ENCODE peak calls at places on chromosomes 5 and 9, in five cellular contexts. One of them, this sample, is unnamed.

GRCh38 chr9:14107495-14107894 is 206.4 kb downstream of the NFIB start:
- DNase-seq in spleen: no peak
- DNase-seq in transverse colon: no peak
- DNase-seq in prostate gland: no peak
- DNase-seq in stomach: no peak
- DNase-seq in this sample: no peak

GRCh38 chr9:89686134-89686533 is 81.3 kb downstream of the GADD45G start:
- DNase-seq in stomach: no peak
- DNase-seq in transverse colon: no peak
- DNase-seq in spleen: no peak
- DNase-seq in prostate gland: peak; percentile 57
- DNase-seq in this sample: no peak

GRCh38 chr9:96022445-96023031 is 147.0 kb downstream of the ERCC6L2 start:
- DNase-seq in transverse colon: peak; percentile 36
- DNase-seq in stomach: no peak
- DNase-seq in spleen: peak; percentile 82
- DNase-seq in prostate gland: no peak
- DNase-seq in this sample: no peak

GRCh38 chr9:105290401-105290800 is 46.0 kb downstream of the SLC44A1 start:
- DNase-seq in prostate gland: peak; percentile 40
- DNase-seq in spleen: no peak
- DNase-seq in stomach: no peak
- DNase-seq in transverse colon: no peak
- DNase-seq in this sample: peak; percentile 57

GRCh38 chr5:90542827-90543519 is 13.6 kb upstream of the LYSMD3 start:
- DNase-seq in transverse colon: no peak
- DNase-seq in prostate gland: no peak
- DNase-seq in stomach: no peak
- DNase-seq in spleen: no peak
- DNase-seq in this sample: no peak

GRCh38 chr9:99353408-99353807 is 131.3 kb downstream of the SEC61B start:
- DNase-seq in spleen: no peak
- DNase-seq in prostate gland: no peak
- DNase-seq in transverse colon: no peak
- DNase-seq in stomach: no peak
- DNase-seq in this sample: no peak

GRCh38 chr9:89013660-89014059 is 22.4 kb downstream of the S1PR3 start:
- DNase-seq in transverse colon: no peak
- DNase-seq in prostate gland: no peak
- DNase-seq in spleen: no peak
- DNase-seq in stomach: no peak
- DNase-seq in this sample: peak; percentile 15

GRCh38 chr5:112794410-112794809 is 56.7 kb downstream of the APC start:
- DNase-seq in transverse colon: no peak
- DNase-seq in stomach: no peak
- DNase-seq in prostate gland: no peak
- DNase-seq in spleen: no peak
- DNase-seq in this sample: no peak

GRCh38 chr5:25850581-25850980 is 1187.8 kb downstream of the CDH9 start:
- DNase-seq in spleen: no peak
- DNase-seq in stomach: no peak
- DNase-seq in transverse colon: no peak
- DNase-seq in prostate gland: no peak
- DNase-seq in this sample: no peak

GRCh38 chr5:88674262-88675158 is 208.5 kb downstream of the MEF2C start:
- DNase-seq in spleen: peak; percentile 84
- DNase-seq in transverse colon: no peak
- DNase-seq in prostate gland: no peak
- DNase-seq in stomach: no peak
- DNase-seq in this sample: no peak

GRCh38 chr9:135794057-135794335 is 92.0 kb downstream of the KCNT1 start:
- DNase-seq in spleen: no peak
- DNase-seq in stomach: no peak
- DNase-seq in prostate gland: no peak
- DNase-seq in transverse colon: no peak
- DNase-seq in this sample: no peak

GRCh38 chr5:108078882-108079281 is 303.0 kb downstream of the FBXL17 start:
- DNase-seq in spleen: no peak
- DNase-seq in stomach: no peak
- DNase-seq in prostate gland: no peak
- DNase-seq in transverse colon: no peak
- DNase-seq in this sample: no peak

GRCh38 chr5:5816960-5817359 is 394.5 kb downstream of the ICE1 start:
- DNase-seq in prostate gland: no peak
- DNase-seq in stomach: no peak
- DNase-seq in transverse colon: no peak
- DNase-seq in spleen: no peak
- DNase-seq in this sample: no peak

GRCh38 chr5:151405334-151405872 is 42.0 kb upstream of the SLC36A1 start:
- DNase-seq in spleen: no peak
- DNase-seq in transverse colon: no peak
- DNase-seq in prostate gland: no peak
- DNase-seq in stomach: no peak
- DNase-seq in this sample: no peak

GRCh38 chr5:149210229-149210628 is 61.4 kb upstream of the AFAP1L1 start:
- DNase-seq in stomach: no peak
- DNase-seq in spleen: no peak
- DNase-seq in prostate gland: no peak
- DNase-seq in transverse colon: no peak
- DNase-seq in this sample: no peak

GRCh38 chr9:126397056-126397455 is 70.4 kb downstream of the MVB12B start:
- DNase-seq in prostate gland: no peak
- DNase-seq in transverse colon: peak; percentile 66
- DNase-seq in spleen: no peak
- DNase-seq in stomach: peak; percentile 50
- DNase-seq in this sample: no peak

GRCh38 chr9:93365427-93366118 is 85.9 kb upstream of the FAM120A start:
- DNase-seq in prostate gland: no peak
- DNase-seq in transverse colon: no peak
- DNase-seq in stomach: no peak
- DNase-seq in spleen: no peak
- DNase-seq in this sample: no peak

GRCh38 chr9:93600504-93600903 is 24.1 kb downstream of the PHF2 start:
- DNase-seq in transverse colon: peak; percentile 69
- DNase-seq in stomach: no peak
- DNase-seq in prostate gland: no peak
- DNase-seq in spleen: peak; percentile 73
- DNase-seq in this sample: no peak

GRCh38 chr5:151480859-151481258 is 33.5 kb downstream of the SLC36A1 start:
- DNase-seq in prostate gland: no peak
- DNase-seq in spleen: no peak
- DNase-seq in transverse colon: no peak
- DNase-seq in stomach: no peak
- DNase-seq in this sample: no peak

GRCh38 chr5:138626333-138626944 is 51.2 kb upstream of the HSPA9 start:
- DNase-seq in spleen: no peak
- DNase-seq in prostate gland: no peak
- DNase-seq in transverse colon: no peak
- DNase-seq in stomach: no peak
- DNase-seq in this sample: no peak

GRCh38 chr5:74402553-74402952 is 238.0 kb downstream of the ENC1 start:
- DNase-seq in stomach: no peak
- DNase-seq in spleen: no peak
- DNase-seq in transverse colon: no peak
- DNase-seq in prostate gland: no peak
- DNase-seq in this sample: no peak

GRCh38 chr5:143401846-143402463 is 1.5 kb downstream of the NR3C1 start:
- DNase-seq in spleen: no peak
- DNase-seq in transverse colon: no peak
- DNase-seq in stomach: no peak
- DNase-seq in prostate gland: no peak
- DNase-seq in this sample: no peak

GRCh38 chr9:112006361-112007020 is 109.9 kb downstream of the UGCG start:
- DNase-seq in spleen: no peak
- DNase-seq in stomach: no peak
- DNase-seq in prostate gland: no peak
- DNase-seq in transverse colon: no peak
- DNase-seq in this sample: no peak

GRCh38 chr9:75069171-75069570 is 18.8 kb downstream of the NMRK1 start:
- DNase-seq in stomach: no peak
- DNase-seq in transverse colon: no peak
- DNase-seq in spleen: no peak
- DNase-seq in prostate gland: no peak
- DNase-seq in this sample: no peak

GRCh38 chr9:110591526-110591925 is 12.0 kb upstream of the SVEP1 start:
- DNase-seq in transverse colon: no peak
- DNase-seq in spleen: no peak
- DNase-seq in prostate gland: no peak
- DNase-seq in stomach: no peak
- DNase-seq in this sample: no peak

GRCh38 chr5:32027717-32028321 is 146.3 kb downstream of the GOLPH3 start:
- DNase-seq in prostate gland: peak; percentile 76
- DNase-seq in transverse colon: peak; percentile 35
- DNase-seq in spleen: peak; percentile 16
- DNase-seq in stomach: no peak
- DNase-seq in this sample: peak; percentile 60

GRCh38 chr5:138654281-138654867 is 79.2 kb upstream of the HSPA9 start:
- DNase-seq in prostate gland: no peak
- DNase-seq in transverse colon: no peak
- DNase-seq in stomach: no peak
- DNase-seq in spleen: no peak
- DNase-seq in this sample: no peak

GRCh38 chr5:31270396-31270795 is 76.9 kb downstream of the CDH6 start:
- DNase-seq in stomach: no peak
- DNase-seq in spleen: no peak
- DNase-seq in prostate gland: no peak
- DNase-seq in transverse colon: no peak
- DNase-seq in this sample: no peak

GRCh38 chr5:111703662-111704061 is 53.3 kb downstream of the NREP start:
- DNase-seq in transverse colon: no peak
- DNase-seq in spleen: no peak
- DNase-seq in prostate gland: no peak
- DNase-seq in stomach: no peak
- DNase-seq in this sample: no peak

GRCh38 chr5:153629027-153629426 is 138.6 kb downstream of the GRIA1 start:
- DNase-seq in stomach: no peak
- DNase-seq in transverse colon: no peak
- DNase-seq in prostate gland: no peak
- DNase-seq in spleen: no peak
- DNase-seq in this sample: no peak
- TF ChIP-seq POLR2AphosphoS5 in stomach: no peak
- TF ChIP-seq POLR2AphosphoS5 in transverse colon: no peak
- TF ChIP-seq POLR2AphosphoS5 in prostate gland: no peak
- TF ChIP-seq POLR2AphosphoS5 in spleen: no peak
- TF ChIP-seq POLR2AphosphoS5 in this sample: no peak

DNA sequence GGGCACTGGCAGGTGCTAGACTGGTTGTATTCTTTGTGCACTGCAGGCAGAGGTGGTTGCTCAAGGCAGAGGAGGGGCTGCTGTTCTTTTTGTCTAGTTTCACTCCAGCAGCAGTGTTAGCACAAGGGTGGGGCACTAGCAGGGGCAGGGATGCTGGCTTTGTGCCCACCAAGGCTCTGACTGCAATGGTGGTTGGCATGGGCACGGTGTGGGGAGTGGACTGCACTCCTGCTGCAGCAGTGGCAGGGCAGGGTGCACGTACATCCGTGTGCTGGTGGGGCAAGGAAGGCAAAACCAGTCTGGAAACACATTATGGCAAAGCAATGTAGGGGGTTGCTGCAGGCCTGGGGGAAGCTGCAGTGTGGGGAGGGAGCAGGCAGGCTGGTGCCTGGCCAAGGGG is 69.4 kb downstream of the ISOC1 start:
- DNase-seq in spleen: peak; percentile 54
- DNase-seq in transverse colon: no peak
- DNase-seq in prostate gland: no peak
- DNase-seq in stomach: no peak
- DNase-seq in this sample: no peak
- H3K27ac ChIP-seq in spleen: no peak overlapping the region
- H3K27ac ChIP-seq in transverse colon: no peak overlapping the region
- H3K27ac ChIP-seq in prostate gland: no peak overlapping the region
- H3K27ac ChIP-seq in stomach: no peak overlapping the region
- H3K27ac ChIP-seq in this sample: no peak overlapping the region

GRCh38 chr5:159097461-159098284 is 2.0 kb downstream of the EBF1 start:
- DNase-seq in spleen: peak; percentile 87
- DNase-seq in stomach: no peak
- DNase-seq in transverse colon: no peak
- DNase-seq in prostate gland: no peak
- DNase-seq in this sample: no peak
- TF ChIP-seq POLR2AphosphoS5 in spleen: peak; percentile 70
- TF ChIP-seq POLR2AphosphoS5 in stomach: no peak
- TF ChIP-seq POLR2AphosphoS5 in transverse colon: no peak
- TF ChIP-seq POLR2AphosphoS5 in prostate gland: no peak
- TF ChIP-seq POLR2AphosphoS5 in this sample: no peak

GRCh38 chr9:115494958-115495690 is 377.2 kb upstream of the TNC start:
- DNase-seq in prostate gland: no peak
- DNase-seq in stomach: no peak
- DNase-seq in spleen: no peak
- DNase-seq in transverse colon: no peak
- DNase-seq in this sample: no peak

GRCh38 chr9:115494393-115494792 is 376.4 kb upstream of the TNC start:
- DNase-seq in transverse colon: no peak
- DNase-seq in spleen: no peak
- DNase-seq in prostate gland: no peak
- DNase-seq in stomach: no peak
- DNase-seq in this sample: peak; percentile 21

GRCh38 chr9:115492869-115493268 is 374.9 kb upstream of the TNC start:
- DNase-seq in prostate gland: no peak
- DNase-seq in stomach: no peak
- DNase-seq in transverse colon: no peak
- DNase-seq in spleen: no peak
- DNase-seq in this sample: no peak

GRCh38 chr9:115498338-115498737 is 380.4 kb upstream of the TNC start:
- DNase-seq in spleen: no peak
- DNase-seq in transverse colon: no peak
- DNase-seq in stomach: no peak
- DNase-seq in prostate gland: peak; percentile 45
- DNase-seq in this sample: no peak
- H3K27ac ChIP-seq in spleen: no peak overlapping the region
- H3K27ac ChIP-seq in transverse colon: no peak overlapping the region
- H3K27ac ChIP-seq in stomach: no peak overlapping the region
- H3K27ac ChIP-seq in prostate gland: peak overlapping the region; percentile 33
- H3K27ac ChIP-seq in this sample: no peak overlapping the region

GRCh38 chr5:133109655-133110483 is 58.1 kb downstream of the HSPA4 start:
- DNase-seq in prostate gland: no peak
- DNase-seq in spleen: no peak
- DNase-seq in transverse colon: no peak
- DNase-seq in stomach: no peak
- DNase-seq in this sample: no peak

GRCh38 chr5:133110709-133111108 is 58.9 kb downstream of the HSPA4 start:
- DNase-seq in transverse colon: no peak
- DNase-seq in prostate gland: no peak
- DNase-seq in spleen: no peak
- DNase-seq in stomach: no peak
- DNase-seq in this sample: no peak

GRCh38 chr5:133106343-133106742 is 54.5 kb downstream of the HSPA4 start:
- DNase-seq in stomach: no peak
- DNase-seq in transverse colon: no peak
- DNase-seq in prostate gland: no peak
- DNase-seq in spleen: no peak
- DNase-seq in this sample: no peak

GRCh38 chr5:133108481-133108921 is 56.7 kb downstream of the HSPA4 start:
- DNase-seq in transverse colon: no peak
- DNase-seq in stomach: no peak
- DNase-seq in spleen: no peak
- DNase-seq in prostate gland: no peak
- DNase-seq in this sample: no peak

GRCh38 chr5:133106761-133107572 is 55.2 kb downstream of the HSPA4 start:
- DNase-seq in spleen: no peak
- DNase-seq in stomach: no peak
- DNase-seq in transverse colon: no peak
- DNase-seq in prostate gland: no peak
- DNase-seq in this sample: no peak
- TF ChIP-seq POLR2AphosphoS5 in spleen: no peak
- TF ChIP-seq POLR2AphosphoS5 in stomach: no peak
- TF ChIP-seq POLR2AphosphoS5 in transverse colon: no peak
- TF ChIP-seq POLR2AphosphoS5 in prostate gland: no peak
- TF ChIP-seq POLR2AphosphoS5 in this sample: no peak

This sample was measured in breast epithelium.